ENCODE peak calls at places on chromosome 1, in nine cellular contexts. One of them, this sample, is unnamed.

GRCh38 chr1:88079036-88079435 is 605.0 kb upstream of the PKN2 start:
- DNase-seq in HL-60: no peak
- DNase-seq in A549: no peak
- DNase-seq in GM23338: peak; percentile 85
- DNase-seq in HCT116: peak; percentile 15
- DNase-seq in GM12878: no peak
- DNase-seq in HepG2: peak; percentile 18
- DNase-seq in K562: no peak
- DNase-seq in SK-N-SH: peak; percentile 3
- DNase-seq in this sample: no peak

GRCh38 chr1:145942891-145943290 is 14.9 kb downstream of the LIX1L start:
- DNase-seq in SK-N-SH: no peak
- DNase-seq in A549: no peak
- DNase-seq in GM23338: no peak
- DNase-seq in GM12878: no peak
- DNase-seq in HepG2: no peak
- DNase-seq in K562: no peak
- DNase-seq in HCT116: no peak
- DNase-seq in HL-60: no peak
- DNase-seq in this sample: no peak

GRCh38 chr1:201543871-201544521 is 5.1 kb downstream of the NAV1 start:
- DNase-seq in GM23338: no peak
- DNase-seq in K562: peak; percentile 54
- DNase-seq in GM12878: no peak
- DNase-seq in HL-60: no peak
- DNase-seq in HCT116: no peak
- DNase-seq in HepG2: no peak
- DNase-seq in A549: no peak
- DNase-seq in SK-N-SH: no peak
- DNase-seq in this sample: no peak

GRCh38 chr1:51648180-51649109 is 31.6 kb downstream of the OSBPL9 start:
- DNase-seq in GM12878: no peak
- DNase-seq in K562: peak; percentile 94
- DNase-seq in SK-N-SH: peak; percentile 76
- DNase-seq in HepG2: peak; percentile 66
- DNase-seq in A549: no peak
- DNase-seq in HL-60: peak; percentile 49
- DNase-seq in HCT116: no peak
- DNase-seq in GM23338: peak; percentile 43
- DNase-seq in this sample: no peak

GRCh38 chr1:182674346-182675246 is 9.8 kb downstream of the RGS8 start:
- DNase-seq in HepG2: no peak
- DNase-seq in A549: no peak
- DNase-seq in HCT116: no peak
- DNase-seq in GM23338: peak; percentile 55
- DNase-seq in GM12878: no peak
- DNase-seq in SK-N-SH: no peak
- DNase-seq in K562: no peak
- DNase-seq in HL-60: no peak
- DNase-seq in this sample: no peak

GRCh38 chr1:237032029-237032428 is 10.0 kb upstream of the RYR2 start:
- DNase-seq in GM12878: peak; percentile 1
- DNase-seq in GM23338: peak; percentile 44
- DNase-seq in A549: no peak
- DNase-seq in K562: no peak
- DNase-seq in HepG2: no peak
- DNase-seq in HL-60: no peak
- DNase-seq in SK-N-SH: no peak
- DNase-seq in HCT116: no peak
- DNase-seq in this sample: no peak

GRCh38 chr1:99537886-99538617 is 107.9 kb upstream of the PALMD start:
- DNase-seq in GM23338: no peak
- DNase-seq in HCT116: no peak
- DNase-seq in A549: no peak
- DNase-seq in HepG2: no peak
- DNase-seq in HL-60: no peak
- DNase-seq in SK-N-SH: no peak
- DNase-seq in GM12878: no peak
- DNase-seq in K562: no peak
- DNase-seq in this sample: no peak

GRCh38 chr1:112698366-112699310 is 8.3 kb downstream of the RHOC start:
- DNase-seq in K562: peak; percentile 82
- DNase-seq in HL-60: no peak
- DNase-seq in HepG2: peak; percentile 90
- DNase-seq in SK-N-SH: no peak
- DNase-seq in HCT116: no peak
- DNase-seq in A549: no peak
- DNase-seq in GM12878: no peak
- DNase-seq in GM23338: no peak
- DNase-seq in this sample: no peak

GRCh38 chr1:27001570-27002360 is 8.3 kb downstream of the TRNP1 start:
- DNase-seq in GM12878: peak; percentile 38
- DNase-seq in K562: no peak
- DNase-seq in SK-N-SH: no peak
- DNase-seq in HCT116: no peak
- DNase-seq in HepG2: peak; percentile 50
- DNase-seq in GM23338: peak; percentile 40
- DNase-seq in HL-60: peak; percentile 97
- DNase-seq in A549: no peak
- DNase-seq in this sample: no peak

GRCh38 chr1:164702664-164703063 is 143.7 kb downstream of the PBX1 start:
- DNase-seq in K562: no peak
- DNase-seq in GM23338: no peak
- DNase-seq in HepG2: no peak
- DNase-seq in GM12878: no peak
- DNase-seq in SK-N-SH: no peak
- DNase-seq in HCT116: no peak
- DNase-seq in A549: no peak
- DNase-seq in HL-60: no peak
- DNase-seq in this sample: no peak

GRCh38 chr1:109266965-109267364 is 16.0 kb downstream of the PSRC1 start:
- DNase-seq in GM23338: no peak
- DNase-seq in SK-N-SH: no peak
- DNase-seq in HL-60: no peak
- DNase-seq in K562: no peak
- DNase-seq in A549: no peak
- DNase-seq in HepG2: no peak
- DNase-seq in GM12878: no peak
- DNase-seq in HCT116: no peak
- DNase-seq in this sample: no peak

GRCh38 chr1:26745191-26745590 is 42.6 kb upstream of the PIGV start:
- DNase-seq in HepG2: no peak
- DNase-seq in GM12878: no peak
- DNase-seq in K562: peak; percentile 35
- DNase-seq in GM23338: no peak
- DNase-seq in SK-N-SH: no peak
- DNase-seq in HL-60: no peak
- DNase-seq in A549: no peak
- DNase-seq in HCT116: no peak
- DNase-seq in this sample: no peak

GRCh38 chr1:22953392-22954141 is 19.1 kb downstream of the LACTBL1 start:
- DNase-seq in GM12878: no peak
- DNase-seq in HepG2: no peak
- DNase-seq in A549: no peak
- DNase-seq in K562: no peak
- DNase-seq in HCT116: no peak
- DNase-seq in GM23338: peak; percentile 79
- DNase-seq in SK-N-SH: no peak
- DNase-seq in HL-60: no peak
- DNase-seq in this sample: no peak

GRCh38 chr1:33099290-33100118 is 18.6 kb downstream of the AZIN2 start:
- DNase-seq in GM23338: peak; percentile 61
- DNase-seq in A549: no peak
- DNase-seq in GM12878: peak; percentile 64
- DNase-seq in HepG2: no peak
- DNase-seq in HCT116: peak; percentile 90
- DNase-seq in K562: peak; percentile 27
- DNase-seq in SK-N-SH: no peak
- DNase-seq in HL-60: peak; percentile 90
- DNase-seq in this sample: peak; percentile 83

GRCh38 chr1:30601316-30602085 is 121.9 kb downstream of the MATN1 start:
- DNase-seq in HCT116: no peak
- DNase-seq in HL-60: no peak
- DNase-seq in GM23338: peak; percentile 16
- DNase-seq in HepG2: no peak
- DNase-seq in SK-N-SH: no peak
- DNase-seq in A549: no peak
- DNase-seq in GM12878: no peak
- DNase-seq in K562: no peak
- DNase-seq in this sample: no peak

GRCh38 chr1:41919764-41920397 is 1.2 kb upstream of the HIVEP3 start:
- DNase-seq in HL-60: no peak
- DNase-seq in GM23338: peak; percentile 69
- DNase-seq in HepG2: no peak
- DNase-seq in K562: peak; percentile 56
- DNase-seq in HCT116: no peak
- DNase-seq in GM12878: peak; percentile 55
- DNase-seq in A549: no peak
- DNase-seq in SK-N-SH: peak; percentile 85
- DNase-seq in this sample: no peak

GRCh38 chr1:205326812-205327466 is 5.4 kb upstream of the NUAK2 start:
- DNase-seq in HCT116: no peak
- DNase-seq in K562: peak; percentile 52
- DNase-seq in GM23338: no peak
- DNase-seq in HepG2: no peak
- DNase-seq in SK-N-SH: no peak
- DNase-seq in HL-60: no peak
- DNase-seq in GM12878: no peak
- DNase-seq in A549: no peak
- DNase-seq in this sample: no peak
- TF ChIP-seq REST in HCT116: no peak
- TF ChIP-seq REST in K562: peak; percentile 63
- TF ChIP-seq REST in GM23338: no peak
- TF ChIP-seq REST in HepG2: no peak
- TF ChIP-seq REST in SK-N-SH: no peak
- TF ChIP-seq REST in HL-60: no peak
- TF ChIP-seq REST in GM12878: no peak
- TF ChIP-seq REST in A549: no peak
- TF ChIP-seq REST in this sample: no peak

GRCh38 chr1:1134300-1134961 is 18.5 kb upstream of the C1orf159 start:
- DNase-seq in HCT116: no peak
- DNase-seq in SK-N-SH: no peak
- DNase-seq in HepG2: no peak
- DNase-seq in GM23338: no peak
- DNase-seq in A549: no peak
- DNase-seq in K562: no peak
- DNase-seq in GM12878: no peak
- DNase-seq in HL-60: no peak
- DNase-seq in this sample: no peak

GRCh38 chr1:1136547-1137230 is 20.8 kb upstream of the C1orf159 start:
- DNase-seq in GM23338: peak; percentile 66
- DNase-seq in K562: no peak
- DNase-seq in HL-60: no peak
- DNase-seq in SK-N-SH: no peak
- DNase-seq in GM12878: no peak
- DNase-seq in A549: no peak
- DNase-seq in HCT116: no peak
- DNase-seq in HepG2: no peak
- DNase-seq in this sample: no peak

GRCh38 chr1:1140673-1141072 is 24.8 kb upstream of the C1orf159 start:
- DNase-seq in HCT116: no peak
- DNase-seq in A549: no peak
- DNase-seq in HL-60: no peak
- DNase-seq in GM23338: no peak
- DNase-seq in K562: no peak
- DNase-seq in HepG2: no peak
- DNase-seq in GM12878: no peak
- DNase-seq in SK-N-SH: no peak
- DNase-seq in this sample: no peak

GRCh38 chr1:1135339-1136111 is 19.6 kb upstream of the C1orf159 start:
- DNase-seq in HCT116: no peak
- DNase-seq in HL-60: no peak
- DNase-seq in HepG2: no peak
- DNase-seq in SK-N-SH: no peak
- DNase-seq in GM23338: peak; percentile 78
- DNase-seq in K562: peak; percentile 90
- DNase-seq in A549: no peak
- DNase-seq in GM12878: no peak
- DNase-seq in this sample: no peak

DNA sequence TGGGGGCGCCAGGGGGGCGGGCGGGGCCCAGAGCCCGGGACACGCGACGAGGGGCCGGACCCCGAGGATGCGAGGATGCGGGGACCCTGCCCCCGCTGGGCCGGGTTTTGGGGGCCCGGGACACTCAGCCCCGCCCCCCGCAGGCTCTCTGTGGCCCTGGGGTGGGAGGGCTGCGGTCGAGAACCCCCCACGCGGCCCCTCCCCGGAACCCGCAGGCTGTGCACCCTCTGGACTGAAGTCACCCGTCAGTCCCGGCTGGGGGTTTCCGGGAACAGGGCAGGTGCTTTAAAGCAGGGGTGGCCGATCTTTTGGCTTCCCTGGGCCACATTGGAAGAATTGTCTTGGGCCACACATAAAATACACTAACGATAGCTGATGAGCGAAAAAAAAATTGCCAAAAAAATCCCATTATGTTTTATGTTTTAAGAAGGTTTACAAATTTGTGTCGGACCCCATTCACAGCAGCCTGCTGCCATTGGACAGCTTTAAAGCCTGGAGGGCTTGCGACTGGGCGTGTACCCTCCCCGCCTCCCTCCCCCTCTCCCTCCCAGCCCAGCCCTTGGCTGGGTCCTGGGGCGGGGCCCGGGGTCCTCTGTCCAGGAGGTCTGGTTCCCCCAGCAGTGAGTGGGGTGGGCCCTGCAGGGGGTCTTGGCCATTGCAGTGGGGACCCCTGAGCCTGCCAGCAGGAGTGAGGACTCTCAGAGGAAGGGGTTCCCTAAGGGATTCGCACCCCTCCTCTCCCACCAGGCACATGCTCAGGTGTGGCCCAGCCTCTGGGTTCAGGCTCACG is 21.6 kb upstream of the C1orf159 start:
- DNase-seq in GM23338: no peak
- DNase-seq in K562: no peak
- DNase-seq in A549: no peak
- DNase-seq in HL-60: peak; percentile 12
- DNase-seq in GM12878: no peak
- DNase-seq in HepG2: no peak
- DNase-seq in SK-N-SH: no peak
- DNase-seq in HCT116: no peak
- DNase-seq in this sample: no peak
- TF ChIP-seq REST in GM23338: no peak
- TF ChIP-seq REST in K562: no peak
- TF ChIP-seq REST in A549: no peak
- TF ChIP-seq REST in HL-60: no peak
- TF ChIP-seq REST in GM12878: no peak
- TF ChIP-seq REST in HepG2: no peak
- TF ChIP-seq REST in SK-N-SH: no peak
- TF ChIP-seq REST in HCT116: no peak
- TF ChIP-seq REST in this sample: no peak

GRCh38 chr1:117413412-117413811 is 46.2 kb downstream of the MAN1A2 start:
- DNase-seq in GM12878: no peak
- DNase-seq in SK-N-SH: no peak
- DNase-seq in A549: no peak
- DNase-seq in GM23338: no peak
- DNase-seq in HepG2: no peak
- DNase-seq in K562: no peak
- DNase-seq in HL-60: no peak
- DNase-seq in HCT116: no peak
- DNase-seq in this sample: no peak
- TF ChIP-seq REST in GM12878: no peak
- TF ChIP-seq REST in SK-N-SH: no peak
- TF ChIP-seq REST in A549: no peak
- TF ChIP-seq REST in GM23338: no peak
- TF ChIP-seq REST in HepG2: no peak
- TF ChIP-seq REST in K562: no peak
- TF ChIP-seq REST in HL-60: no peak
- TF ChIP-seq REST in HCT116: no peak
- TF ChIP-seq REST in this sample: no peak

GRCh38 chr1:39196244-39197215 is 8.0 kb upstream of the MACF1 start:
- DNase-seq in SK-N-SH: peak; percentile 33
- DNase-seq in GM12878: no peak
- DNase-seq in GM23338: no peak
- DNase-seq in HL-60: peak; percentile 52
- DNase-seq in HCT116: no peak
- DNase-seq in A549: no peak
- DNase-seq in K562: peak; percentile 84
- DNase-seq in HepG2: no peak
- DNase-seq in this sample: no peak
- TF ChIP-seq REST in SK-N-SH: no peak
- TF ChIP-seq REST in GM12878: no peak
- TF ChIP-seq REST in GM23338: no peak
- TF ChIP-seq REST in HL-60: no peak
- TF ChIP-seq REST in HCT116: no peak
- TF ChIP-seq REST in A549: no peak
- TF ChIP-seq REST in K562: no peak
- TF ChIP-seq REST in HepG2: no peak
- TF ChIP-seq REST in this sample: no peak